ENCODE peak calls at places on chromosomes 3 and 15, in nine cellular contexts. One of them, this sample, is unnamed.

GRCh38 chr3:132399054-132399929 is 18.0 kb upstream of the DNAJC13 start:
- DNase-seq in stimulated activated naive CD4-positive, alpha-beta T cell treated with Interleukin-2 at 50 U/mL for 16 hours: no peak
- DNase-seq in NCI-H345: peak; percentile 11
- DNase-seq in retinal pigment epithelial cell: no peak
- DNase-seq in CD8-positive, alpha-beta T cell: no peak
- DNase-seq in A172: peak; percentile 50
- DNase-seq in CD4-positive, CD25-positive, alpha-beta regulatory T cell: no peak
- DNase-seq in neural crest cell: peak; percentile 38
- DNase-seq in Right ventricle myocardium superior: no peak
- DNase-seq in this sample: no peak

GRCh38 chr3:29171583-29171990 is 109.3 kb upstream of the RBMS3 start:
- DNase-seq in stimulated activated naive CD4-positive, alpha-beta T cell treated with Interleukin-2 at 50 U/mL for 16 hours: no peak
- DNase-seq in NCI-H345: no peak
- DNase-seq in retinal pigment epithelial cell: no peak
- DNase-seq in CD8-positive, alpha-beta T cell: no peak
- DNase-seq in A172: peak; percentile 40
- DNase-seq in CD4-positive, CD25-positive, alpha-beta regulatory T cell: no peak
- DNase-seq in neural crest cell: no peak
- DNase-seq in Right ventricle myocardium superior: no peak
- DNase-seq in this sample: no peak

GRCh38 chr15:67884009-67884408 is 44.2 kb upstream of the RNU6-1 start:
- DNase-seq in stimulated activated naive CD4-positive, alpha-beta T cell treated with Interleukin-2 at 50 U/mL for 16 hours: no peak
- DNase-seq in NCI-H345: no peak
- DNase-seq in retinal pigment epithelial cell: no peak
- DNase-seq in CD8-positive, alpha-beta T cell: no peak
- DNase-seq in A172: no peak
- DNase-seq in CD4-positive, CD25-positive, alpha-beta regulatory T cell: no peak
- DNase-seq in neural crest cell: no peak
- DNase-seq in Right ventricle myocardium superior: no peak
- DNase-seq in this sample: no peak

GRCh38 chr3:45616158-45616557 is 21.6 kb downstream of the LIMD1 start:
- DNase-seq in stimulated activated naive CD4-positive, alpha-beta T cell treated with Interleukin-2 at 50 U/mL for 16 hours: no peak
- DNase-seq in NCI-H345: no peak
- DNase-seq in retinal pigment epithelial cell: no peak
- DNase-seq in CD8-positive, alpha-beta T cell: no peak
- DNase-seq in A172: no peak
- DNase-seq in CD4-positive, CD25-positive, alpha-beta regulatory T cell: no peak
- DNase-seq in neural crest cell: no peak
- DNase-seq in Right ventricle myocardium superior: no peak
- DNase-seq in this sample: no peak

GRCh38 chr3:178170698-178171535 is 365.3 kb upstream of the KCNMB2 start:
- DNase-seq in stimulated activated naive CD4-positive, alpha-beta T cell treated with Interleukin-2 at 50 U/mL for 16 hours: no peak
- DNase-seq in NCI-H345: no peak
- DNase-seq in retinal pigment epithelial cell: peak; percentile 73
- DNase-seq in CD8-positive, alpha-beta T cell: no peak
- DNase-seq in A172: peak; percentile 43
- DNase-seq in CD4-positive, CD25-positive, alpha-beta regulatory T cell: no peak
- DNase-seq in neural crest cell: no peak
- DNase-seq in Right ventricle myocardium superior: no peak
- DNase-seq in this sample: peak; percentile 23

GRCh38 chr15:71752085-71752484 is 58.3 kb upstream of the NR2E3 start:
- DNase-seq in stimulated activated naive CD4-positive, alpha-beta T cell treated with Interleukin-2 at 50 U/mL for 16 hours: no peak
- DNase-seq in NCI-H345: no peak
- DNase-seq in retinal pigment epithelial cell: no peak
- DNase-seq in CD8-positive, alpha-beta T cell: no peak
- DNase-seq in A172: no peak
- DNase-seq in CD4-positive, CD25-positive, alpha-beta regulatory T cell: no peak
- DNase-seq in neural crest cell: no peak
- DNase-seq in Right ventricle myocardium superior: no peak
- DNase-seq in this sample: no peak

GRCh38 chr3:172332256-172333041 is 115.8 kb downstream of the GHSR start:
- DNase-seq in stimulated activated naive CD4-positive, alpha-beta T cell treated with Interleukin-2 at 50 U/mL for 16 hours: peak; percentile 36
- DNase-seq in NCI-H345: peak; percentile 25
- DNase-seq in retinal pigment epithelial cell: no peak
- DNase-seq in CD8-positive, alpha-beta T cell: peak; percentile 71
- DNase-seq in A172: peak; percentile 67
- DNase-seq in CD4-positive, CD25-positive, alpha-beta regulatory T cell: peak; percentile 33
- DNase-seq in neural crest cell: peak; percentile 60
- DNase-seq in Right ventricle myocardium superior: peak; percentile 63
- DNase-seq in this sample: no peak

GRCh38 chr3:40996382-40996781 is 202.9 kb upstream of the CTNNB1 start:
- DNase-seq in stimulated activated naive CD4-positive, alpha-beta T cell treated with Interleukin-2 at 50 U/mL for 16 hours: no peak
- DNase-seq in NCI-H345: no peak
- DNase-seq in retinal pigment epithelial cell: no peak
- DNase-seq in CD8-positive, alpha-beta T cell: no peak
- DNase-seq in A172: peak; percentile 8
- DNase-seq in CD4-positive, CD25-positive, alpha-beta regulatory T cell: no peak
- DNase-seq in neural crest cell: no peak
- DNase-seq in Right ventricle myocardium superior: no peak
- DNase-seq in this sample: no peak

GRCh38 chr3:96483781-96484180 is 330.6 kb upstream of the EPHA6 start:
- DNase-seq in stimulated activated naive CD4-positive, alpha-beta T cell treated with Interleukin-2 at 50 U/mL for 16 hours: no peak
- DNase-seq in NCI-H345: no peak
- DNase-seq in retinal pigment epithelial cell: no peak
- DNase-seq in CD8-positive, alpha-beta T cell: no peak
- DNase-seq in A172: no peak
- DNase-seq in CD4-positive, CD25-positive, alpha-beta regulatory T cell: no peak
- DNase-seq in neural crest cell: no peak
- DNase-seq in Right ventricle myocardium superior: no peak
- DNase-seq in this sample: no peak

GRCh38 chr3:159245871-159246270 is 444.0 kb downstream of the MFSD1 start:
- DNase-seq in stimulated activated naive CD4-positive, alpha-beta T cell treated with Interleukin-2 at 50 U/mL for 16 hours: no peak
- DNase-seq in NCI-H345: no peak
- DNase-seq in retinal pigment epithelial cell: no peak
- DNase-seq in CD8-positive, alpha-beta T cell: no peak
- DNase-seq in A172: no peak
- DNase-seq in CD4-positive, CD25-positive, alpha-beta regulatory T cell: no peak
- DNase-seq in neural crest cell: no peak
- DNase-seq in Right ventricle myocardium superior: no peak
- DNase-seq in this sample: no peak

GRCh38 chr3:28188686-28189085 is 52.7 kb upstream of the CMC1 start:
- DNase-seq in stimulated activated naive CD4-positive, alpha-beta T cell treated with Interleukin-2 at 50 U/mL for 16 hours: no peak
- DNase-seq in NCI-H345: no peak
- DNase-seq in retinal pigment epithelial cell: no peak
- DNase-seq in CD8-positive, alpha-beta T cell: no peak
- DNase-seq in A172: no peak
- DNase-seq in CD4-positive, CD25-positive, alpha-beta regulatory T cell: no peak
- DNase-seq in neural crest cell: no peak
- DNase-seq in Right ventricle myocardium superior: no peak
- DNase-seq in this sample: no peak

GRCh38 chr3:33437556-33438283 is 2.5 kb downstream of the UBP1 start:
- DNase-seq in stimulated activated naive CD4-positive, alpha-beta T cell treated with Interleukin-2 at 50 U/mL for 16 hours: no peak
- DNase-seq in NCI-H345: no peak
- DNase-seq in retinal pigment epithelial cell: peak; percentile 37
- DNase-seq in CD8-positive, alpha-beta T cell: no peak
- DNase-seq in A172: peak; percentile 34
- DNase-seq in CD4-positive, CD25-positive, alpha-beta regulatory T cell: no peak
- DNase-seq in neural crest cell: no peak
- DNase-seq in Right ventricle myocardium superior: peak; percentile 54
- DNase-seq in this sample: no peak

GRCh38 chr3:25156526-25157075 is 271.5 kb upstream of the RARB start:
- DNase-seq in stimulated activated naive CD4-positive, alpha-beta T cell treated with Interleukin-2 at 50 U/mL for 16 hours: no peak
- DNase-seq in NCI-H345: no peak
- DNase-seq in retinal pigment epithelial cell: peak; percentile 76
- DNase-seq in CD8-positive, alpha-beta T cell: no peak
- DNase-seq in A172: peak; percentile 84
- DNase-seq in CD4-positive, CD25-positive, alpha-beta regulatory T cell: no peak
- DNase-seq in neural crest cell: no peak
- DNase-seq in Right ventricle myocardium superior: no peak
- DNase-seq in this sample: peak; percentile 45

GRCh38 chr15:94236638-94237037 is 5.3 kb downstream of the MCTP2 start:
- DNase-seq in stimulated activated naive CD4-positive, alpha-beta T cell treated with Interleukin-2 at 50 U/mL for 16 hours: no peak
- DNase-seq in NCI-H345: no peak
- DNase-seq in retinal pigment epithelial cell: no peak
- DNase-seq in CD8-positive, alpha-beta T cell: no peak
- DNase-seq in A172: no peak
- DNase-seq in CD4-positive, CD25-positive, alpha-beta regulatory T cell: no peak
- DNase-seq in neural crest cell: no peak
- DNase-seq in Right ventricle myocardium superior: no peak
- DNase-seq in this sample: no peak

GRCh38 chr3:4772171-4772804 is 206.9 kb upstream of the BHLHE40 start:
- DNase-seq in stimulated activated naive CD4-positive, alpha-beta T cell treated with Interleukin-2 at 50 U/mL for 16 hours: no peak
- DNase-seq in NCI-H345: no peak
- DNase-seq in retinal pigment epithelial cell: peak; percentile 12
- DNase-seq in CD8-positive, alpha-beta T cell: no peak
- DNase-seq in A172: peak; percentile 50
- DNase-seq in CD4-positive, CD25-positive, alpha-beta regulatory T cell: no peak
- DNase-seq in neural crest cell: no peak
- DNase-seq in Right ventricle myocardium superior: peak; percentile 93
- DNase-seq in this sample: no peak

GRCh38 chr3:149476135-149476684 is 1.7 kb downstream of the TM4SF4 start:
- DNase-seq in stimulated activated naive CD4-positive, alpha-beta T cell treated with Interleukin-2 at 50 U/mL for 16 hours: no peak
- DNase-seq in NCI-H345: no peak
- DNase-seq in retinal pigment epithelial cell: no peak
- DNase-seq in CD8-positive, alpha-beta T cell: no peak
- DNase-seq in A172: no peak
- DNase-seq in CD4-positive, CD25-positive, alpha-beta regulatory T cell: no peak
- DNase-seq in neural crest cell: no peak
- DNase-seq in Right ventricle myocardium superior: peak; percentile 39
- DNase-seq in this sample: no peak